ENCODE peak calls at places on chromosomes 12 and 14, in six cellular contexts. I is neural crest cell; P is HT1080; L is amniotic stem cell; N is Panc1; T is stimulated activated CD4-positive, alpha-beta T cell treated with anti-CD3 and anti-CD28 coated beads, Interleukin-1b, Interleukin-23, amount 100 ng/mL, for 48 hours. M is an unnamed sample.

GRCh38 chr14:21244546-21244945 is 24.7 kb downstream of the HNRNPC start:
- DNase-seq in N (no peak), P (no peak), L (no peak), T (no peak), I (no peak), M (no peak)

GRCh38 chr14:101075025-101075800 is 171.7 kb upstream of the RTL1 start:
- DNase-seq in I (no peak), T (peak; percentile 6), N (no peak), L (no peak), P (no peak), M (no peak)

GRCh38 chr12:114949081-114949480 is 265.1 kb upstream of the TBX3 start:
- DNase-seq in L (no peak), N (no peak), I (no peak), P (no peak), T (no peak), M (no peak)

GRCh38 chr14:103121846-103122577 is 1.2 kb upstream of the TNFAIP2 start:
- DNase-seq in N (no peak), L (no peak), I (no peak), P (peak; percentile 81), T (no peak), M (peak; percentile 65)

GRCh38 chr14:27995688-27996087 is 770.9 kb upstream of the FOXG1 start:
- DNase-seq in P (no peak), I (no peak), T (no peak), N (no peak), L (no peak), M (no peak)

GRCh38 chr12:67482751-67483661 is 165.5 kb upstream of the DYRK2 start:
- DNase-seq in T (peak; percentile 49), P (peak; percentile 63), L (no peak), I (no peak), N (no peak), M (peak; percentile 70)

GRCh38 chr14:67941456-67942018 is 122.0 kb downstream of the RAD51B start:
- DNase-seq in I (peak; percentile 2), P (peak; percentile 5), T (no peak), N (no peak), L (no peak), M (peak; percentile 20)

GRCh38 chr12:85369365-85370154 is 89.5 kb downstream of the ALX1 start:
- DNase-seq in I (no peak), T (no peak), P (no peak), L (no peak), N (no peak), M (peak; percentile 17)

GRCh38 chr14:38500125-38500524 is 244.2 kb upstream of the CLEC14A start:
- DNase-seq in I (no peak), T (no peak), L (no peak), P (no peak), N (no peak), M (no peak)

M was measured in PC-3.